ENCODE peak calls at places on chromosomes 16 and 17, in seven cellular contexts. Q is ascending aorta, V is NCI-H460, S is aorta, Y is transverse colon, O is KG1, C is cardiac fibroblast. N is an unnamed sample.

GRCh38 chr17:11981862-11982261 is 15.4 kb downstream of the ZNF18 start:
- DNase-seq in Q (no peak), V (no peak), S (no peak), Y (no peak), O (no peak), C (no peak), N (no peak)

GRCh38 chr16:88635671-88636070 is 2.7 kb upstream of the IL17C start:
- DNase-seq in Q (no peak), V (no peak), S (no peak), Y (no peak), O (no peak), C (no peak), N (no peak)

GRCh38 chr17:47693667-47694017 is 319 bp upstream of the TBKBP1 start:
- DNase-seq in Q (no peak), V (no peak), S (no peak), Y (no peak), O (no peak), C (no peak), N (no peak)

GRCh38 chr16:65601781-65602180 is 479.9 kb upstream of the CDH11 start:
- DNase-seq in Q (no peak), V (no peak), S (no peak), Y (no peak), O (no peak), C (no peak), N (no peak)

GRCh38 chr17:9307313-9307998 is 268.2 kb downstream of the STX8 start:
- DNase-seq in Q (no peak), V (no peak), S (no peak), Y (no peak), O (no peak), C (peak), N (no peak)

GRCh38 chr16:1745900-1746692 is 25.2 kb downstream of the NME3 start:
- DNase-seq in Q (no peak), V (no peak), S (no peak), Y (no peak), O (no peak), C (peak), N (peak)

GRCh38 chr16:56631832-56632159 is 663 bp upstream of the MT1M start:
- DNase-seq in Q (no peak), V (no peak), S (no peak), Y (no peak), O (no peak), C (no peak), N (no peak)

GRCh38 chr16:86374603-86375002 is 135.7 kb upstream of the FOXF1 start:
- DNase-seq in Q (no peak), V (no peak), S (no peak), Y (no peak), O (no peak), C (peak), N (no peak)

GRCh38 chr17:71936977-71937376 is 183.8 kb upstream of the SOX9 start:
- DNase-seq in Q (no peak), V (no peak), S (no peak), Y (no peak), O (no peak), C (no peak), N (peak)

GRCh38 chr16:82641336-82641984 is 14.7 kb downstream of the CDH13 start:
- DNase-seq in Q (no peak), V (no peak), S (no peak), Y (no peak), O (no peak), C (peak), N (peak)

GRCh38 chr16:67993207-67994036 is 5.9 kb downstream of the DPEP2 start:
- DNase-seq in Q (peak), V (peak), S (peak), Y (peak), O (peak), C (peak), N (peak)

GRCh38 chr16:74291577-74292208 is 4.9 kb upstream of the PSMD7 start:
- DNase-seq in Q (no peak), V (peak), S (no peak), Y (no peak), O (no peak), C (peak), N (no peak)

GRCh38 chr17:62000186-62000585 is 64.9 kb downstream of the MED13 start:
- DNase-seq in Q (no peak), V (no peak), S (no peak), Y (no peak), O (no peak), C (no peak), N (no peak)

GRCh38 chr17:69819316-69820087 is 255.5 kb upstream of the KCNJ16 start:
- DNase-seq in Q (no peak), V (no peak), S (no peak), Y (no peak), O (no peak), C (peak), N (no peak)

GRCh38 chr17:660453-660852 is 54.2 kb downstream of the VPS53 start:
- DNase-seq in Q (no peak), V (no peak), S (no peak), Y (no peak), O (no peak), C (no peak), N (no peak)

GRCh38 chr17:77450742-77451270 is 310.0 kb downstream of the SEC14L1 start:
- DNase-seq in Q (no peak), V (no peak), S (no peak), Y (no peak), O (no peak), C (no peak), N (no peak)

GRCh38 chr17:73232587-73233373 is 28.9 kb downstream of the CPSF4L start:
- DNase-seq in Q (no peak), V (no peak), S (peak), Y (peak), O (no peak), C (peak), N (peak)

GRCh38 chr16:12157510-12158093 is 181.1 kb downstream of the SNX29 start:
- DNase-seq in Q (no peak), V (no peak), S (no peak), Y (no peak), O (no peak), C (peak), N (peak)

GRCh38 chr17:82021728-82022309 is 859 bp downstream of the CENPX start:
- DNase-seq in Q (no peak), V (no peak), S (no peak), Y (peak), O (no peak), C (no peak), N (no peak)

GRCh38 chr17:73605444-73605843 is 38.8 kb downstream of the SDK2 start:
- DNase-seq in Q (no peak), V (no peak), S (no peak), Y (no peak), O (no peak), C (no peak), N (no peak)

GRCh38 chr17:38349097-38349904 is 2.3 kb upstream of the SOCS7 start:
- DNase-seq in Q (peak), V (peak), S (peak), Y (peak), O (peak), C (peak), N (peak)

GRCh38 chr17:63439682-63440081 is 6.4 kb downstream of the CYB561 start:
- DNase-seq in Q (no peak), V (no peak), S (no peak), Y (no peak), O (no peak), C (peak), N (peak)

GRCh38 chr17:79615926-79616325 is 5.1 kb upstream of the RBFOX3 start:
- DNase-seq in Q (no peak), V (no peak), S (peak), Y (no peak), O (no peak), C (no peak), N (no peak)

GRCh38 chr16:30570621-30571443 is 682 bp downstream of the ZNF688 start:
- DNase-seq in Q (no peak), V (no peak), S (no peak), Y (no peak), O (no peak), C (peak), N (no peak)

GRCh38 chr16:833411-833810 is 32.9 kb upstream of the GNG13 start:
- DNase-seq in Q (no peak), V (no peak), S (no peak), Y (no peak), O (no peak), C (no peak), N (no peak)

GRCh38 chr17:80790981-80791742 is 200.5 kb upstream of the CHMP6 start:
- DNase-seq in Q (no peak), V (no peak), S (peak), Y (no peak), O (no peak), C (no peak), N (no peak)

GRCh38 chr17:68155692-68156091 is 92.2 kb upstream of the AMZ2 start:
- DNase-seq in Q (no peak), V (no peak), S (no peak), Y (no peak), O (no peak), C (no peak), N (no peak)

GRCh38 chr17:41920580-41920955 is 1.8 kb upstream of the ACLY start:
- DNase-seq in Q (no peak), V (no peak), S (no peak), Y (no peak), O (no peak), C (no peak), N (no peak)

GRCh38 chr17:28334666-28335200 is 539 bp downstream of the IFT20 start:
- DNase-seq in Q (no peak), V (no peak), S (no peak), Y (no peak), O (no peak), C (no peak), N (no peak)

GRCh38 chr17:82698974-82699442 is 510 bp upstream of the RAB40B start:
- DNase-seq in Q (no peak), V (no peak), S (no peak), Y (no peak), O (no peak), C (no peak), N (no peak)

GRCh38 chr17:320809-321385 is 31.7 kb downstream of the RPH3AL start:
- DNase-seq in Q (no peak), V (no peak), S (peak), Y (no peak), O (no peak), C (no peak), N (no peak)

GRCh38 chr16:10081201-10081940 is 100.9 kb downstream of the GRIN2A start:
- DNase-seq in Q (no peak), V (no peak), S (no peak), Y (no peak), O (no peak), C (no peak), N (no peak)

GRCh38 chr16:85107083-85107482 is 5.2 kb downstream of the CIBAR2 start:
- DNase-seq in Q (no peak), V (no peak), S (no peak), Y (no peak), O (no peak), C (no peak), N (no peak)

GRCh38 chr16:54538241-54538640 is 251.7 kb upstream of the IRX3 start:
- DNase-seq in Q (no peak), V (no peak), S (no peak), Y (no peak), O (no peak), C (peak), N (no peak)

GRCh38 chr16:1823821-1824220 is 2.8 kb downstream of the HAGH start:
- DNase-seq in Q (no peak), V (peak), S (no peak), Y (no peak), O (no peak), C (peak), N (peak)

N was measured in PC-3.